ENCODE peak calls at places on chromosomes 2 and 18, in ten cellular contexts. P is caudate nucleus; Y is mammary epithelial cell; K is AG08396; N is cardiac fibroblast; X is ecto neural progenitor cell; L is activated CD4-positive, alpha-beta T cell treated with anti-CD3 and anti-CD28 coated beads, Interleukin-2, amount 50 U/mL, for 24 hours; D is stimulated activated CD4-positive, alpha-beta T cell treated with anti-CD3 and anti-CD28 coated beads, Interleukin-12 subunit alpha, Interleukin-12 subunit beta, amount 100 ng/mL, for 24 hours; W is epithelial cell of esophagus; H is NCI-H1092 treated with DMSO at 0.1 percent for 48 hours. J is an unnamed sample.

GRCh38 chr2:183630964-183631363 is 506.7 kb downstream of the NUP35 start:
- DNase-seq in L (no peak), D (no peak), W (peak; percentile 17), Y (no peak), H (no peak), K (no peak), P (no peak), X (no peak), N (no peak), J (no peak)

GRCh38 chr2:7075834-7076233 is 158.6 kb downstream of the RNF144A start:
- DNase-seq in P (no peak), W (no peak), L (no peak), Y (no peak), K (no peak), D (no peak), N (no peak), X (no peak), H (no peak), J (no peak)

GRCh38 chr2:217901826-217902225 is 101.0 kb downstream of the TNS1 start:
- DNase-seq in P (no peak), D (no peak), K (peak; percentile 83), N (peak; percentile 93), H (no peak), X (no peak), Y (no peak), W (no peak), L (no peak), J (no peak)

GRCh38 chr2:235511187-235511661 is 17.4 kb downstream of the AGAP1 start:
- DNase-seq in L (no peak), P (no peak), Y (peak; percentile 81), D (no peak), N (peak; percentile 82), K (peak; percentile 90), W (peak; percentile 90), X (no peak), H (no peak), J (peak; percentile 97)

GRCh38 chr18:48928787-48929186 is 22.0 kb downstream of the SMAD7 start:
- DNase-seq in Y (peak; percentile 57), X (no peak), K (no peak), D (peak; percentile 56), W (peak; percentile 76), N (peak; percentile 58), L (peak; percentile 61), P (peak; percentile 58), H (peak; percentile 94), J (peak; percentile 40)

GRCh38 chr2:7812231-7812995 is 869.4 kb upstream of the ID2 start:
- DNase-seq in W (peak; percentile 82), P (no peak), D (no peak), K (peak; percentile 46), H (no peak), Y (peak; percentile 80), N (peak; percentile 75), L (no peak), X (no peak), J (peak; percentile 64)

GRCh38 chr2:195520671-195521155 is 136.3 kb upstream of the SLC39A10 start:
- DNase-seq in K (peak; percentile 89), D (no peak), W (peak; percentile 65), P (no peak), L (no peak), N (peak; percentile 98), X (no peak), Y (peak; percentile 29), H (no peak), J (peak; percentile 97)

GRCh38 chr18:76687271-76688006 is 134.9 kb upstream of the ZNF236 start:
- DNase-seq in W (peak; percentile 73), H (peak; percentile 25), P (no peak), X (no peak), K (no peak), D (no peak), Y (peak; percentile 82), L (no peak), N (peak; percentile 36), J (peak; percentile 64)

GRCh38 chr2:58239243-58239642 is 1.9 kb downstream of the FANCL start:
- DNase-seq in Y (no peak), L (no peak), X (no peak), P (no peak), W (no peak), D (no peak), N (no peak), H (no peak), K (no peak), J (no peak)

GRCh38 chr2:26764906-26765305 is 822 bp downstream of the SLC35F6 start:
- DNase-seq in N (no peak), D (no peak), K (no peak), Y (no peak), H (no peak), L (no peak), W (no peak), P (no peak), X (no peak), J (no peak)

GRCh38 chr18:78156466-78156865 is 823.2 kb upstream of the SALL3 start:
- DNase-seq in N (no peak), K (no peak), L (no peak), Y (no peak), H (no peak), P (no peak), W (no peak), D (no peak), X (no peak), J (no peak)

GRCh38 chr2:142545036-142545435 is 332.4 kb upstream of the KYNU start:
- DNase-seq in D (no peak), L (no peak), H (no peak), X (no peak), K (no peak), W (no peak), Y (no peak), P (no peak), N (no peak), J (no peak)

GRCh38 chr2:156411835-156412234 is 24.3 kb upstream of the GPD2 start:
- DNase-seq in N (no peak), Y (no peak), W (no peak), X (no peak), K (no peak), P (no peak), D (no peak), L (no peak), H (no peak), J (no peak)

GRCh38 chr2:85199692-85200091 is 66.5 kb downstream of the TCF7L1 start:
- DNase-seq in Y (no peak), L (no peak), K (no peak), W (no peak), X (no peak), D (no peak), N (peak; percentile 34), P (no peak), H (no peak), J (no peak)

GRCh38 chr2:221370942-221371221 is 201.2 kb downstream of the EPHA4 start:
- DNase-seq in K (no peak), Y (no peak), D (no peak), X (no peak), W (no peak), N (no peak), L (no peak), P (no peak), H (no peak), J (no peak)

GRCh38 chr2:171813729-171814128 is 80.3 kb downstream of the SLC25A12 start:
- DNase-seq in H (no peak), Y (no peak), D (no peak), P (no peak), W (no peak), K (no peak), X (no peak), N (no peak), L (no peak), J (no peak)

GRCh38 chr2:237532225-237532624 is 34.1 kb upstream of the PRLH start:
- DNase-seq in W (peak; percentile 57), K (no peak), D (no peak), H (no peak), L (no peak), Y (peak; percentile 24), X (no peak), N (no peak), P (no peak), J (no peak)

GRCh38 chr2:124967325-124967724 is 942.2 kb downstream of the CNTNAP5 start:
- DNase-seq in P (no peak), W (no peak), Y (no peak), L (no peak), X (no peak), D (no peak), K (no peak), N (no peak), H (no peak), J (no peak)

GRCh38 chr2:86280191-86280667 is 57.2 kb downstream of the REEP1 start:
- DNase-seq in X (no peak), D (no peak), P (peak; percentile 13), H (no peak), K (no peak), L (no peak), W (no peak), N (no peak), Y (no peak), J (peak; percentile 70)

GRCh38 chr2:240236217-240237111 is 96.0 kb upstream of the OTOS start:
- DNase-seq in D (no peak), W (no peak), N (no peak), L (no peak), K (no peak), H (peak; percentile 39), X (peak; percentile 55), P (no peak), Y (no peak), J (no peak)

GRCh38 chr2:233002829-233003657 is 10.0 kb downstream of the NGEF start:
- DNase-seq in L (no peak), N (no peak), W (no peak), X (no peak), D (no peak), P (no peak), K (no peak), Y (no peak), H (no peak), J (no peak)

GRCh38 chr2:3674446-3674845 is 16.4 kb downstream of the ALLC start:
- DNase-seq in N (no peak), X (no peak), W (no peak), H (no peak), D (no peak), L (no peak), Y (no peak), K (no peak), P (no peak), J (no peak)

GRCh38 chr18:58590231-58590630 is 38.7 kb downstream of the ALPK2 start:
- DNase-seq in X (no peak), K (peak; percentile 79), Y (no peak), L (no peak), H (no peak), W (no peak), P (no peak), N (peak; percentile 67), D (no peak), J (peak; percentile 95)

GRCh38 chr2:157572725-157573124 is 55.9 kb downstream of the ACVR1C start:
- DNase-seq in H (no peak), W (peak; percentile 24), D (no peak), P (no peak), N (no peak), X (no peak), L (no peak), Y (no peak), K (no peak), J (peak; percentile 7)

GRCh38 chr2:218291318-218291933 is 877 bp downstream of the TMBIM1 start:
- DNase-seq in X (no peak), Y (no peak), W (no peak), N (no peak), L (no peak), D (no peak), P (no peak), K (peak; percentile 40), H (no peak), J (peak; percentile 16)

GRCh38 chr2:240958366-240959213 is 39.8 kb upstream of the SNED1 start:
- DNase-seq in K (no peak), H (no peak), L (no peak), D (no peak), W (no peak), X (peak; percentile 43), Y (no peak), P (no peak), N (no peak), J (no peak)

GRCh38 chr2:199696048-199696447 is 154.9 kb downstream of the FTCDNL1 start:
- DNase-seq in X (no peak), K (no peak), W (no peak), H (no peak), Y (no peak), L (no peak), D (no peak), N (no peak), P (no peak), J (no peak)

GRCh38 chr2:54771166-54771565 is 47.7 kb downstream of the EML6 start:
- DNase-seq in L (no peak), X (no peak), Y (peak; percentile 81), N (peak; percentile 78), K (no peak), W (peak; percentile 91), H (no peak), D (no peak), P (no peak), J (no peak)